ENCODE peak calls at places on chromosomes 3 and 15, in five cellular contexts. K is cardiac muscle cell, Z is stomach, E is psoas muscle, L is neural progenitor cell. J is an unnamed sample.

GRCh38 chr3:147483578-147483977 is 74.4 kb downstream of the ZIC1 start:
- DNase-seq in L (no peak), K (no peak), Z (no peak), E (no peak), J (no peak)

GRCh38 chr3:138417559-138417982 is 16.8 kb upstream of the ESYT3 start:
- DNase-seq in E (peak), L (peak), K (peak), Z (peak), J (peak)

GRCh38 chr3:187264946-187265345 is 26.6 kb downstream of the MASP1 start:
- DNase-seq in L (no peak), E (no peak), Z (no peak), K (no peak), J (no peak)

GRCh38 chr3:186193534-186194450 is 84.9 kb upstream of the ETV5 start:
- DNase-seq in L (peak), E (peak), K (peak), Z (no peak), J (no peak)

GRCh38 chr15:52105856-52106255 is 6.7 kb downstream of the BCL2L10 start:
- DNase-seq in L (no peak), Z (no peak), E (no peak), K (no peak), J (no peak)

GRCh38 chr15:57218826-57219576 is 157.3 kb upstream of the CGNL1 start:
- DNase-seq in Z (no peak), E (no peak), L (peak), K (peak), J (no peak)

GRCh38 chr3:112464264-112464663 is 35.0 kb downstream of the BTLA start:
- DNase-seq in Z (no peak), L (no peak), K (no peak), E (no peak), J (no peak)

GRCh38 chr3:52446631-52447511 is 2.0 kb upstream of the SEMA3G start:
- DNase-seq in L (peak), Z (peak), K (peak), E (peak), J (peak)

GRCh38 chr3:131147534-131147933 is 120.9 kb downstream of the NEK11 start:
- DNase-seq in K (no peak), L (no peak), E (no peak), Z (no peak), J (no peak)

GRCh38 chr15:71752604-71753289 is 57.6 kb upstream of the NR2E3 start:
- DNase-seq in L (peak), Z (no peak), E (peak), K (peak), J (no peak)

GRCh38 chr3:169241928-169242751 is 421.4 kb downstream of the MECOM start:
- DNase-seq in L (peak), Z (peak), E (no peak), K (peak), J (no peak)

GRCh38 chr3:120435621-120436020 is 15.2 kb downstream of the FSTL1 start:
- DNase-seq in E (no peak), Z (no peak), L (no peak), K (no peak), J (no peak)

GRCh38 chr3:144114767-144115166 is 143.1 kb downstream of the DIPK2A start:
- DNase-seq in K (peak), Z (no peak), E (no peak), L (no peak), J (no peak)

GRCh38 chr3:94004301-94004910 is 24.0 kb downstream of the STX19 start:
- DNase-seq in L (peak), K (peak), Z (no peak), E (no peak), J (no peak)

GRCh38 chr3:42662037-42662812 is 8.7 kb downstream of the ZBTB47 start:
- DNase-seq in E (no peak), L (no peak), Z (no peak), K (no peak), J (no peak)

GRCh38 chr15:101710806-101711205 is 13.5 kb downstream of the TARS3 start:
- DNase-seq in K (no peak), Z (no peak), E (no peak), L (no peak), J (no peak)

GRCh38 chr3:37862219-37862711 is 585 bp downstream of the CTDSPL start:
- DNase-seq in L (peak), K (peak), Z (peak), E (peak), J (peak)

GRCh38 chr3:162142511-162142910 is 645.9 kb downstream of the OTOL1 start:
- DNase-seq in Z (no peak), E (no peak), K (no peak), L (no peak), J (no peak)

GRCh38 chr3:56677286-56677685 is 5.8 kb downstream of the TASOR start:
- DNase-seq in L (no peak), E (no peak), K (no peak), Z (no peak), J (no peak)

GRCh38 chr3:64291345-64291744 is 66.1 kb upstream of the PRICKLE2 start:
- DNase-seq in Z (no peak), E (peak), K (no peak), L (no peak), J (peak)

GRCh38 chr3:124565013-124565412 is 165.2 kb upstream of the UMPS start:
- DNase-seq in L (peak), E (peak), Z (peak), K (peak), J (peak)

GRCh38 chr15:90376789-90377188 is 11.3 kb upstream of the IQGAP1 start:
- DNase-seq in L (no peak), E (no peak), Z (peak), K (no peak), J (no peak)

GRCh38 chr3:46228259-46229222 is 13.7 kb upstream of the CCR3 start:
- DNase-seq in Z (no peak), L (no peak), K (no peak), E (no peak), J (no peak)

GRCh38 chr15:99335508-99335907 is 84.2 kb downstream of the LRRC28 start:
- DNase-seq in K (no peak), E (no peak), Z (no peak), L (no peak), J (no peak)

GRCh38 chr15:58190419-58190818 is 52.2 kb downstream of the AQP9 start:
- DNase-seq in Z (no peak), E (no peak), K (no peak), L (no peak), J (no peak)

GRCh38 chr15:29669823-29670222 is 152.4 kb downstream of the TJP1 start:
- DNase-seq in L (no peak), Z (no peak), K (no peak), E (no peak), J (no peak)

GRCh38 chr15:70770863-70771262 is 7.5 kb upstream of the UACA start:
- DNase-seq in L (no peak), K (no peak), E (no peak), Z (no peak), J (no peak)

GRCh38 chr3:11749486-11749885 is 97.2 kb downstream of the TAMM41 start:
- DNase-seq in E (no peak), K (no peak), L (no peak), Z (no peak), J (no peak)

GRCh38 chr15:82315519-82316246 is 33.6 kb downstream of the GOLGA6L10 start:
- DNase-seq in L (no peak), E (no peak), Z (no peak), K (no peak), J (no peak)

GRCh38 chr3:50211930-50212329 is 6.9 kb downstream of the SLC38A3 start:
- DNase-seq in E (no peak), L (no peak), Z (no peak), K (no peak), J (no peak)

GRCh38 chr3:76724706-76725105 is 315.2 kb upstream of the ROBO2 start:
- DNase-seq in K (no peak), Z (no peak), L (no peak), E (no peak), J (no peak)

GRCh38 chr3:194984624-194985023 is 286.3 kb downstream of the XXYLT1 start:
- DNase-seq in Z (no peak), E (no peak), K (no peak), L (no peak), J (no peak)

GRCh38 chr15:97425596-97425995 is 534.9 kb upstream of the ARRDC4 start:
- DNase-seq in K (no peak), Z (no peak), E (no peak), L (no peak), J (no peak)

GRCh38 chr3:153138267-153139210 is 23.5 kb upstream of the RAP2B start:
- DNase-seq in L (no peak), E (peak), Z (peak), K (no peak), J (peak)

DNA sequence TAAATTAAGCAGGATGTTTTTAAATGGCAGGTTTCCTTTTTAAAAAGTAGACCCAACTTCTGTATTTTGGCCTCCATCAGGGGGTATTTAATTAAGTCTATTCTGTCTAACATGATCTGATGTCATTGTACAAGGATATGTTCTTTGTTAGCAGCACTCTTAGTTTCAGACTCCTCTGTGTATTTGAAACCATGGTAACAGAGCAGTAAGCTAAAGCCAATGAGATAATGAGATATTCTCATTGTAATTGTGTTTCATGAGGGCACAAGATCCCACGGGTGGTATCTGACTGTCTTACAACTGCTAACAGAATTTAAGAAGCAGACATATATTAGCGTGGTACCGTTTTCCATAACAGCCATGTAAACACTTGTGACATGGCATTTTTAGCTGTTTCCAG is 251.2 kb upstream of the VEPH1 start:
- DNase-seq in K (no peak), E (no peak), L (peak), Z (no peak), J (no peak)
- H3K4me3 ChIP-seq in K (no peak), E (no peak), L (no peak), Z (no peak), J (no peak)

DNA sequence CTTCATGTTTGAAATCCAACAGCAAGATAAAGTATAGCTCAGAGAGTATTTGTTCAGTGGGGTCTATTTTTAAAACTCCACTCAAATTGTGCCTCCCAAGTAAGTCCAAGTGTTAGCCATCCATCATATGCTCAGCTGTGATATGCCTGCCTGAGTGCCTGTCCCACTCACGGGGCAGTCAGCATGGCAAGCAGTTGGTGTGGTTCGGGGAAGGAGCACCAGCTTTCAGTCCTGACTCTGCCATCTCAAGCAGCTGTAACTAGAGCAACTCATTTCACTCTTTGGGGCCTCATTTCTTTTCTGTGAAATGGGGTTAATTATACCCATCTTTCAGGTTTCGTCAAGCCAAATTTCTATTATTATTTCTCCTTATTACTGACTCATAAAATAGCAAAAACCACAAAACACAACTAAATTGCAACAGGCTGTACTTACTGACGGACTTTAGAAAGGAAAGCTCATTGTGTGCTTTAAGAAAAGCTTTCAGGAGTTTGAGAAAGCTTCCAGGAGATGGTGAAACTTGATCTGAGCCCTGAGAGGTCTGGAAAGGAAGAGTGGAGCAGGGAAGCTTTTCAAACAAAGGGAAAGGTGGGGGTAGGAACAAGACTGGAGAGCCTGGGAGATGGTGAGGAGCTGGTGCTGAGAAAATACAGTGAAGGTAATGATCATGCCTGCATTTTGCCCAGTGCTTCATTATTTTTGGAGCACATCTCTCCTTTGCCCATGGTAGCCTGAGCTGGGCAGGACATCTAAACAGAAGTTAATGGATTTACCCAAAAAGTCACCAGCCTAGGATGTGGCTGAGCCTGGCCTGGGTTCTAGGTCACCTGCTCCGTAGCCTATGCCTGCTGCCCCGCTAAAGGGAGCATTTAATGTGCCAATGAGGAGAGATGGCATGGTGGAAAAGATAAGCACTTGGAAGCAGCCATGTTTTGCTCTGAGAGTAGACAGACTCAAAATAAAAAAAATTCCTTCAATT is 42.1 kb upstream of the RHO start:
- DNase-seq in K (peak), E (no peak), L (peak), Z (no peak), J (no peak)
- H3K4me3 ChIP-seq in K (no peak), E (no peak), L (no peak), Z (no peak), J (no peak)

GRCh38 chr15:79282371-79283251 is at the start of gene ANKRD34C:
- DNase-seq in K (peak), L (peak), Z (no peak), E (no peak), J (no peak)
- H3K4me3 ChIP-seq in K (no peak), L (peak), Z (no peak), E (no peak), J (no peak)

GRCh38 chr15:60893886-60894285 is 335.2 kb downstream of the RORA start:
- DNase-seq in Z (no peak), L (no peak), K (no peak), E (no peak), J (no peak)

GRCh38 chr15:60886680-60887079 is 342.4 kb downstream of the RORA start:
- DNase-seq in K (no peak), Z (no peak), E (no peak), L (no peak), J (no peak)

GRCh38 chr15:60889006-60889405 is 340.1 kb downstream of the RORA start:
- DNase-seq in K (no peak), L (no peak), E (no peak), Z (no peak), J (no peak)

GRCh38 chr15:60890361-60890991 is 338.6 kb downstream of the RORA start:
- DNase-seq in E (no peak), Z (no peak), K (no peak), L (no peak), J (no peak)

GRCh38 chr15:60889506-60889905 is 339.6 kb downstream of the RORA start:
- DNase-seq in L (no peak), K (no peak), E (no peak), Z (no peak), J (no peak)
- H3K4me3 ChIP-seq in L (no peak), K (no peak), E (no peak), Z (no peak), J (no peak)

DNA sequence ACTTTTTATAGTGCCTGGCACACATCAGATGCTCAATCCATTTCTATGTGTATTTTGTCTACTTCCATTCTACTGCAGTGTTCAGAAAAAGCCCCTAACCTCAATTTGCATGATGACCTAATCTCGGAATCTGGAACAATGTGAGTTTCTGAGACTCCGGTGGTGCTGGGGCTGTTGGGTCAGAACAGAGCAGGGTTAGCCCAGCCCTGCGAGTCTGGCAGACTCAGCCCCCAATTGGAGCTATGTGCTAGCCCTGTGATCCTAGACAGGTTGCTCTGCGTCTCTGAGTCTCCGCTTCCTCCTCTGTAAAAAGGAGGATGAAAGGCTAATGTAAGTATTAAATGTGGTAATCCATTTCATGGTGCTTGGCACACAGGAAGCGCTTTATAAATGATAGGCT is 95.0 kb upstream of the ICE2 start:
- DNase-seq in L (no peak), Z (no peak), E (no peak), K (no peak), J (no peak)
- H3K4me3 ChIP-seq in L (no peak), Z (no peak), E (no peak), K (no peak), J (no peak)

DNA sequence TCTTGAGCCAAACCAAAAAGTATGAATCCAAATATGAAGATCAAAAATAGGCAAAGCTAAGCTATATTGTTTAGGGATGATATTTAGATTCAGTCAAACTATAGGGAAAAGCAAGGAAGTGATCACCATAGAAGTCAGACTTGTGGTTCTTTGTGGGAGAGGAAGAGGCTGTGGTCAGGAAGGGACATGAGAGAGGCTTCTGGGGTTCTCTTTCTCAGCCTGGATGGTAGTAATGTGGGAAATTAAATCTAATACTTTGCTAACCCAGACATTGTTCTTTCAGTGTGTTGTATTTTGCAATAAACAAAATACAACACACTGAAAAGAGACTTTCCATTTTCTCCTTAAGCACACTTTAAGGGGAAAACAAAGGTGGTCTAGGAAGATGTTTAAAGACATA is 3.1 kb downstream of the CX3CR1 start:
- DNase-seq in L (no peak), K (no peak), E (no peak), Z (no peak), J (no peak)
- H3K4me3 ChIP-seq in L (no peak), K (no peak), E (no peak), Z (no peak), J (no peak)

DNA sequence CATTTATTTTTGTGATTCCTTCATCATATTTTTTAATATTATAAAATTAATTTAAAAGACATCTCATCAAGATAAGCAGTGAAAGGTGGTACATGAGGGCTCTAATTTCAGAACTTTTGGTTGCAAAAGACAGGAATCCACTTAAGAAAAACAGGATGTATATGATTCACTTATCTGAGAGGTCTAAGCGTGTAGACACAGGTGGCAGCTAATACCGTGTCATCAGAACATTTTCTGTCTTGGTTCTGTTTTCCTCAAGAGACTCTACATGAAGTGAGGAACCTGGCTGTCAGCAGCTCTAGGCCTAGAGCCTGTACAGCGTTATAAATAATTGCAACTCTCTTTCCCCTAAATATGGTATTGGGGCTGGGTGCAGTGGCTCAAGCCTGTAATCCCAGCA is 433.7 kb upstream of the NAALADL2 start:
- DNase-seq in K (no peak), Z (no peak), L (no peak), E (no peak), J (no peak)
- H3K4me3 ChIP-seq in K (no peak), Z (no peak), L (no peak), E (no peak), J (no peak)

J was measured in uterus.